ENCODE peak calls at places on chromosomes 5 and 9, in ten cellular contexts. I, K, H, M, D, J, V, C, N and W are unnamed samples.

GRCh38 chr9:127370651-127371648 is 26.0 kb upstream of the SLC2A8 start:
- DNase-seq in I (no peak), K (no peak), H (no peak), M (no peak), D (no peak), J (no peak), V (no peak), C (no peak), N (no peak), W (no peak)

GRCh38 chr9:79672236-79672635 is 100.5 kb downstream of the TLE4 start:
- DNase-seq in I (no peak), K (no peak), H (no peak), M (no peak), D (no peak), J (no peak), V (no peak), C (no peak), N (no peak), W (no peak)

GRCh38 chr5:170216262-170216864 is 16.4 kb upstream of the C5orf58 start:
- DNase-seq in I (peak; percentile 28), K (peak; percentile 34), H (peak; percentile 31), M (peak; percentile 60), D (peak; percentile 79), J (no peak), V (peak; percentile 43), C (no peak), N (no peak), W (peak; percentile 57)

GRCh38 chr9:684055-684949 is 157.2 kb upstream of the DMRT1 start:
- DNase-seq in I (no peak), K (no peak), H (no peak), M (peak; percentile 46), D (peak; percentile 47), J (no peak), V (no peak), C (no peak), N (no peak), W (peak; percentile 79)

GRCh38 chr9:135260776-135261175 is 173.3 kb downstream of the OLFM1 start:
- DNase-seq in I (no peak), K (no peak), H (no peak), M (no peak), D (no peak), J (no peak), V (no peak), C (no peak), N (no peak), W (no peak)

GRCh38 chr5:67875637-67876036 is 339.9 kb upstream of the PIK3R1 start:
- DNase-seq in I (no peak), K (no peak), H (no peak), M (peak; percentile 49), D (no peak), J (no peak), V (no peak), C (no peak), N (no peak), W (peak; percentile 19)

GRCh38 chr9:114911167-114911821 is 19.1 kb downstream of the TNFSF8 start:
- DNase-seq in I (no peak), K (no peak), H (no peak), M (peak; percentile 35), D (peak; percentile 61), J (no peak), V (peak; percentile 71), C (no peak), N (no peak), W (peak; percentile 61)

GRCh38 chr5:144134181-144134827 is 36.2 kb downstream of the YIPF5 start:
- DNase-seq in I (no peak), K (no peak), H (no peak), M (no peak), D (no peak), J (no peak), V (no peak), C (no peak), N (no peak), W (no peak)

GRCh38 chr9:95004452-95005275 is 278.2 kb downstream of the AOPEP start:
- DNase-seq in I (no peak), K (peak; percentile 68), H (peak; percentile 45), M (peak; percentile 28), D (peak; percentile 55), J (peak; percentile 33), V (peak; percentile 40), C (peak; percentile 67), N (peak; percentile 73), W (peak; percentile 57)

GRCh38 chr9:117448066-117448465 is 33.2 kb upstream of the ASTN2 start:
- DNase-seq in I (no peak), K (no peak), H (no peak), M (no peak), D (no peak), J (no peak), V (no peak), C (no peak), N (no peak), W (peak; percentile 0)

GRCh38 chr9:128494108-128494742 is 10.3 kb upstream of the GLE1 start:
- DNase-seq in I (no peak), K (no peak), H (no peak), M (no peak), D (peak; percentile 64), J (no peak), V (peak; percentile 2), C (peak; percentile 68), N (peak; percentile 34), W (no peak)

GRCh38 chr5:41083306-41083705 is 12.2 kb upstream of the MROH2B start:
- DNase-seq in I (no peak), K (no peak), H (no peak), M (no peak), D (no peak), J (no peak), V (no peak), C (no peak), N (no peak), W (no peak)

GRCh38 chr9:137167752-137168574 is 1.9 kb downstream of the LRRC26 start:
- DNase-seq in I (no peak), K (peak; percentile 74), H (peak; percentile 64), M (no peak), D (peak; percentile 17), J (no peak), V (peak; percentile 60), C (no peak), N (no peak), W (no peak)

GRCh38 chr5:144120781-144121180 is 49.7 kb downstream of the YIPF5 start:
- DNase-seq in I (no peak), K (no peak), H (no peak), M (no peak), D (no peak), J (no peak), V (no peak), C (no peak), N (no peak), W (no peak)

GRCh38 chr9:79302002-79302401 is 269.8 kb upstream of the TLE4 start:
- DNase-seq in I (no peak), K (no peak), H (no peak), M (no peak), D (peak; percentile 1), J (no peak), V (no peak), C (no peak), N (no peak), W (no peak)

GRCh38 chr9:123784513-123784912 is 145.4 kb downstream of the DENND1A start:
- DNase-seq in I (peak; percentile 77), K (no peak), H (no peak), M (peak; percentile 75), D (peak; percentile 82), J (no peak), V (no peak), C (no peak), N (no peak), W (no peak)

GRCh38 chr9:13988944-13989343 is 325.0 kb downstream of the NFIB start:
- DNase-seq in I (no peak), K (no peak), H (no peak), M (no peak), D (no peak), J (no peak), V (no peak), C (no peak), N (no peak), W (no peak)

GRCh38 chr9:114459464-114459863 is 45.8 kb downstream of the WHRN start:
- DNase-seq in I (no peak), K (no peak), H (no peak), M (no peak), D (no peak), J (no peak), V (no peak), C (no peak), N (no peak), W (no peak)

GRCh38 chr5:95113489-95113888 is 171.4 kb downstream of the MCTP1 start:
- DNase-seq in I (peak; percentile 2), K (no peak), H (peak; percentile 13), M (peak; percentile 12), D (peak; percentile 20), J (no peak), V (no peak), C (no peak), N (no peak), W (peak; percentile 20)

GRCh38 chr5:65986050-65986451 is 59.7 kb downstream of the ERBIN start:
- DNase-seq in I (peak; percentile 74), K (no peak), H (no peak), M (peak; percentile 77), D (peak; percentile 35), J (no peak), V (no peak), C (no peak), N (no peak), W (peak; percentile 17)

GRCh38 chr5:134177197-134178171 is 734 bp upstream of the SKP1 start:
- DNase-seq in I (no peak), K (no peak), H (no peak), M (peak; percentile 58), D (peak; percentile 85), J (no peak), V (peak; percentile 59), C (peak; percentile 24), N (peak; percentile 25), W (peak; percentile 71)

GRCh38 chr5:111685969-111686368 is 71.0 kb downstream of the NREP start:
- DNase-seq in I (no peak), K (no peak), H (peak; percentile 15), M (no peak), D (no peak), J (no peak), V (peak; percentile 1), C (no peak), N (no peak), W (no peak)

GRCh38 chr9:126009047-126009446 is 261.9 kb downstream of the PBX3 start:
- DNase-seq in I (no peak), K (no peak), H (no peak), M (no peak), D (peak; percentile 1), J (no peak), V (no peak), C (no peak), N (no peak), W (no peak)

GRCh38 chr5:38434981-38435710 is 121.3 kb downstream of the LIFR start:
- DNase-seq in I (no peak), K (no peak), H (no peak), M (peak; percentile 49), D (peak; percentile 44), J (no peak), V (no peak), C (no peak), N (no peak), W (peak; percentile 36)

GRCh38 chr5:143533978-143534763 is 130.7 kb upstream of the NR3C1 start:
- DNase-seq in I (no peak), K (no peak), H (no peak), M (no peak), D (no peak), J (no peak), V (no peak), C (peak; percentile 29), N (peak; percentile 16), W (no peak)

GRCh38 chr9:16058131-16058549 is 505.3 kb downstream of the CCDC171 start:
- DNase-seq in I (peak; percentile 61), K (no peak), H (peak; percentile 26), M (peak; percentile 84), D (no peak), J (peak; percentile 22), V (no peak), C (no peak), N (no peak), W (peak; percentile 78)

GRCh38 chr5:104170906-104171305 is 608.3 kb upstream of the NUDT12 start:
- DNase-seq in I (no peak), K (no peak), H (no peak), M (no peak), D (peak; percentile 2), J (no peak), V (no peak), C (no peak), N (no peak), W (no peak)